ENCODE peak calls at places on chromosomes 11 and 22, in four cellular contexts. One of them, this sample, is unnamed.

GRCh38 chr22:29096736-29097669 is 24.2 kb downstream of the KREMEN1 start:
- DNase-seq in astrocyte: no peak
- DNase-seq in PC-3: peak
- DNase-seq in WERI-Rb-1: no peak
- DNase-seq in this sample: no peak

GRCh38 chr22:46072030-46072881 is 78.1 kb upstream of the PPARA start:
- DNase-seq in astrocyte: no peak
- DNase-seq in PC-3: peak
- DNase-seq in WERI-Rb-1: peak
- DNase-seq in this sample: no peak

GRCh38 chr11:130612291-130612802 is 163.9 kb downstream of the ADAMTS15 start:
- DNase-seq in astrocyte: peak
- DNase-seq in PC-3: no peak
- DNase-seq in WERI-Rb-1: no peak
- DNase-seq in this sample: peak

GRCh38 chr11:127017482-127017881 is 16.9 kb upstream of the KIRREL3 start:
- DNase-seq in astrocyte: peak
- DNase-seq in PC-3: peak
- DNase-seq in WERI-Rb-1: peak
- DNase-seq in this sample: no peak

GRCh38 chr11:75562836-75563484 is 907 bp downstream of the SERPINH1 start:
- DNase-seq in astrocyte: peak
- DNase-seq in PC-3: peak
- DNase-seq in WERI-Rb-1: peak
- DNase-seq in this sample: no peak

GRCh38 chr11:22193348-22194051 is 615 bp downstream of the ANO5 start:
- DNase-seq in astrocyte: peak
- DNase-seq in PC-3: no peak
- DNase-seq in WERI-Rb-1: peak
- DNase-seq in this sample: no peak

GRCh38 chr22:19105867-19106802 is 16.1 kb downstream of the DGCR2 start:
- DNase-seq in astrocyte: no peak
- DNase-seq in PC-3: peak
- DNase-seq in WERI-Rb-1: no peak
- DNase-seq in this sample: no peak

GRCh38 chr11:75174781-75175370 is 24.0 kb downstream of the SLCO2B1 start:
- DNase-seq in astrocyte: peak
- DNase-seq in PC-3: no peak
- DNase-seq in WERI-Rb-1: no peak
- DNase-seq in this sample: no peak

GRCh38 chr11:110763249-110764011 is 51.2 kb upstream of the ARHGAP20 start:
- DNase-seq in astrocyte: peak
- DNase-seq in PC-3: no peak
- DNase-seq in WERI-Rb-1: no peak
- DNase-seq in this sample: peak

GRCh38 chr11:87851827-87852226 is 323.4 kb downstream of the RAB38 start:
- DNase-seq in astrocyte: no peak
- DNase-seq in PC-3: no peak
- DNase-seq in WERI-Rb-1: no peak
- DNase-seq in this sample: no peak

GRCh38 chr11:102280237-102280833 is 36.9 kb upstream of the BIRC3 start:
- DNase-seq in astrocyte: no peak
- DNase-seq in PC-3: no peak
- DNase-seq in WERI-Rb-1: no peak
- DNase-seq in this sample: no peak

GRCh38 chr11:18080451-18080850 is 25.4 kb downstream of the SAAL1 start:
- DNase-seq in astrocyte: no peak
- DNase-seq in PC-3: peak
- DNase-seq in WERI-Rb-1: no peak
- DNase-seq in this sample: no peak

GRCh38 chr22:23789638-23790037 is 2.9 kb downstream of the SMARCB1 start:
- DNase-seq in astrocyte: no peak
- DNase-seq in PC-3: no peak
- DNase-seq in WERI-Rb-1: no peak
- DNase-seq in this sample: no peak

GRCh38 chr11:118916842-118917388 is 8.8 kb downstream of the BCL9L start:
- DNase-seq in astrocyte: peak
- DNase-seq in PC-3: peak
- DNase-seq in WERI-Rb-1: no peak
- DNase-seq in this sample: peak

GRCh38 chr11:118918128-118918685 is 7.5 kb downstream of the BCL9L start:
- DNase-seq in astrocyte: peak
- DNase-seq in PC-3: peak
- DNase-seq in WERI-Rb-1: peak
- DNase-seq in this sample: peak

GRCh38 chr11:118915941-118916841 is 9.5 kb downstream of the BCL9L start:
- DNase-seq in astrocyte: no peak
- DNase-seq in PC-3: no peak
- DNase-seq in WERI-Rb-1: no peak
- DNase-seq in this sample: no peak

GRCh38 chr11:118918686-118919280 is 6.9 kb downstream of the BCL9L start:
- DNase-seq in astrocyte: peak
- DNase-seq in PC-3: no peak
- DNase-seq in WERI-Rb-1: no peak
- DNase-seq in this sample: no peak

GRCh38 chr11:118917488-118918127 is 8.1 kb downstream of the BCL9L start:
- DNase-seq in astrocyte: peak
- DNase-seq in PC-3: peak
- DNase-seq in WERI-Rb-1: no peak
- DNase-seq in this sample: peak
- H3K4me3 ChIP-seq in astrocyte: no peak
- H3K4me3 ChIP-seq in PC-3: peak
- H3K4me3 ChIP-seq in WERI-Rb-1: no peak
- H3K4me3 ChIP-seq in this sample: peak

GRCh38 chr11:62882811-62883496 is 2.3 kb downstream of the SLC3A2 start:
- DNase-seq in astrocyte: no peak
- DNase-seq in PC-3: no peak
- DNase-seq in WERI-Rb-1: no peak
- DNase-seq in this sample: no peak
- H3K4me3 ChIP-seq in astrocyte: peak
- H3K4me3 ChIP-seq in PC-3: peak
- H3K4me3 ChIP-seq in WERI-Rb-1: no peak
- H3K4me3 ChIP-seq in this sample: peak

DNA sequence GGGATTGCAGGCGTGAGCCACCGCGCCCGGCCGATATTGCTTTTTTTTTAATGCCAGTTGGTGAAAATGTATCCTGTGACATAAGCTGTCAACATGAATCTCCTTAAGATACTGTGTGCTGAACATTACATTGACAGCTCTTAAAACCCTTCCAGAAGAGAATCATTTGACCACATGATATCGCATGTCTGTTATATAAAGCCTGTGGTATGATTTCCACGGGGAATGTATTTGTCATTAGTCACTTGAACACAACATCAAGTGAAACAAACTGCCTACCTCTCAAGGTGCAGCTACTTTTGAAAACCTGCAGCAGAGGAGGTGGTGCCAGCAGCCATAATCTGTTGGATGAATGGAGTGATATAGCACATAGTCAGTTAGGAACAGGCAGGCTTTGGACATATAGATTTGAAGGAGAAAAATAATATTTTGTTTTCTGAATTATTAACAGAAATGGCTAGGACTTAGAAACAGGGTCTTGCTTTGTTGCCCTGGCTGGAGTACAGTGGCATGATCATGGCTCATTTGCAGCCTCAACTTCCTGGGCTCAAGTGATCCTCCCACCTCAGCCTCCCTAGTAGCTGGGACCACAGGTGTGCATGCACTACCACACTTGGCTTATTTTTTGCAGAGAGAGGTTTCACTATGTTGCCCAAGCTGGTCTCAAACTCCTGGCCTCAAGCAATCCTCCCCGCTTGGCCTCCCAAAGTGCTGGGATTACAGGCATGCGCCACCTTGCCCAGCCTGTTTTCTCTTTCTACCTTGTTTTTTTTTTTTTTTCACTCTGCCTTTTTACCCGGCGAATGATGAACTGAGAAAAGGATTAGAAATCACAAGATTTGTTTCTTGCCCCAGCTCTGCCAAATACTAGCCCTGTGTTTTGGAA is 67.3 kb downstream of the BCL2L13 start:
- DNase-seq in astrocyte: no peak
- DNase-seq in PC-3: peak
- DNase-seq in WERI-Rb-1: no peak
- DNase-seq in this sample: no peak
- H3K4me3 ChIP-seq in astrocyte: peak
- H3K4me3 ChIP-seq in PC-3: peak
- H3K4me3 ChIP-seq in WERI-Rb-1: no peak
- H3K4me3 ChIP-seq in this sample: peak

DNA sequence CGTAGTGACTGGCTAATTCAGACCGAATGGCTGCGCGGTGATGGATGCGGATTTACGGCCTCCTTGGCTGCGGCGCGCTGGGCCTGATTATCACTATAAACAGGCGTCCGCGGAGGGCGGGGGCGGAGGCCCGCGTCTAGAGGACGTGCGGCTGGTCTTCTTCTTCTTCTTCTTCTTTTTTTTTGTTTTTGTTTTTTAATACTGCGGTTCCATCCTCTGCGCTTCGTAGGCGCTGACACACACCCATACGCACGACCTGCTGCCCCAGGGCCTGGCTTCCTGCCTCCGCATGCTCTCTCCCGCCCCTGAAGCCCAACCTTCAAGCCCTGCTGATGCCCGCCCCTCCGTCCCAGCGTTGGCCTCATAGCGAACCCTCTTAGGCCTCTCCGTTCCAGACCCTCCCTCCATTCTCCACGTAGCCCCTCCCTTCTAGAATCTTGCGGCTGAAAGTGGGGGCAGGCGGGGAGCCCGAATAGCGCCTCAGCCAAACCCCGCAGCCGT is 2.7 kb upstream of the SLC6A5 start:
- DNase-seq in astrocyte: no peak
- DNase-seq in PC-3: no peak
- DNase-seq in WERI-Rb-1: no peak
- DNase-seq in this sample: no peak
- H3K4me3 ChIP-seq in astrocyte: no peak
- H3K4me3 ChIP-seq in PC-3: no peak
- H3K4me3 ChIP-seq in WERI-Rb-1: no peak
- H3K4me3 ChIP-seq in this sample: no peak

GRCh38 chr11:3838504-3838903 is 2.3 kb downstream of the RHOG start:
- DNase-seq in astrocyte: no peak
- DNase-seq in PC-3: no peak
- DNase-seq in WERI-Rb-1: no peak
- DNase-seq in this sample: no peak
- H3K4me3 ChIP-seq in astrocyte: no peak
- H3K4me3 ChIP-seq in PC-3: no peak
- H3K4me3 ChIP-seq in WERI-Rb-1: no peak
- H3K4me3 ChIP-seq in this sample: no peak

GRCh38 chr22:50260801-50261614 is 475 bp downstream of the MAPK12 start:
- DNase-seq in astrocyte: peak
- DNase-seq in PC-3: peak
- DNase-seq in WERI-Rb-1: peak
- DNase-seq in this sample: no peak
- H3K4me3 ChIP-seq in astrocyte: peak
- H3K4me3 ChIP-seq in PC-3: peak
- H3K4me3 ChIP-seq in WERI-Rb-1: peak
- H3K4me3 ChIP-seq in this sample: peak

GRCh38 chr11:76607431-76607830 is 63.1 kb downstream of the LRRC32 start:
- DNase-seq in astrocyte: no peak
- DNase-seq in PC-3: no peak
- DNase-seq in WERI-Rb-1: no peak
- DNase-seq in this sample: no peak

GRCh38 chr11:76612226-76612625 is 58.3 kb downstream of the LRRC32 start:
- DNase-seq in astrocyte: no peak
- DNase-seq in PC-3: no peak
- DNase-seq in WERI-Rb-1: no peak
- DNase-seq in this sample: no peak

GRCh38 chr11:76610871-76611475 is 59.6 kb downstream of the LRRC32 start:
- DNase-seq in astrocyte: no peak
- DNase-seq in PC-3: no peak
- DNase-seq in WERI-Rb-1: no peak
- DNase-seq in this sample: no peak

GRCh38 chr11:76610371-76610770 is 60.2 kb downstream of the LRRC32 start:
- DNase-seq in astrocyte: no peak
- DNase-seq in PC-3: no peak
- DNase-seq in WERI-Rb-1: no peak
- DNase-seq in this sample: no peak

DNA sequence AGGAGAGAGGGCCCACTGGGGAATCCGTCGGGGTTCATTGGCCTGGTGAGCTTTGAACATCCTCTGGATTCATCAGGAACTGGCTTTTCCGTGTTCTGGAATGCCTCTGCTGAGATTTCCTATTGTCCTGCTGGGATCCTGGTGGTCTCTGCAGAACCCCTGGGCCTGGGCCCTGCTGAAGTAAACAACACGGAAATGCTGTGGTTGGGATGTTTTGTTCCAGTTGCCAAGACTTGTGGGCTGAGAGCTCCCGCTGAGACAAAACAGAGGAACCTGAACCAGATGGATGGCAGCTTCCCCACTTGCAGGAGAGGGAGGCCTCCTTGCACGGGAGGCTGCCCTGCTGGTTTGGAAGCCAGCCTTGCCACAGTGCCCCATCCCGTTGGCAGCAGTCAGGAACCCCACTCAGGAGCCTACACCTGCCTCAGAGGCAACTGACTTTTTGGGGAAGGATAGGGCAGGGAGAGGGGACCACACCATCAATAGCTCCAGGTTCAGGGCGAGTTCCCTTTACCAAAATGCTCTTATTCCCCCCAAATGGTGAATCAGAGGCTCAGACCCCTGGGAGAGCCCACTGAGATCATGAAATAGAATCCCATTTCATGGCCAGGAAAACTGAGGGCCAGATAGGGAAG is 60.7 kb downstream of the LRRC32 start:
- DNase-seq in astrocyte: peak
- DNase-seq in PC-3: no peak
- DNase-seq in WERI-Rb-1: no peak
- DNase-seq in this sample: no peak
- H3K4me3 ChIP-seq in astrocyte: no peak
- H3K4me3 ChIP-seq in PC-3: no peak
- H3K4me3 ChIP-seq in WERI-Rb-1: no peak
- H3K4me3 ChIP-seq in this sample: no peak

GRCh38 chr11:43735931-43736330 is 55.4 kb downstream of the HSD17B12 start:
- DNase-seq in astrocyte: peak
- DNase-seq in PC-3: peak
- DNase-seq in WERI-Rb-1: no peak
- DNase-seq in this sample: no peak
- H3K4me3 ChIP-seq in astrocyte: no peak
- H3K4me3 ChIP-seq in PC-3: peak
- H3K4me3 ChIP-seq in WERI-Rb-1: no peak
- H3K4me3 ChIP-seq in this sample: no peak

GRCh38 chr11:71371674-71372069 is 76.5 kb downstream of the DHCR7 start:
- DNase-seq in astrocyte: no peak
- DNase-seq in PC-3: no peak
- DNase-seq in WERI-Rb-1: no peak
- DNase-seq in this sample: no peak

GRCh38 chr11:71370020-71370747 is 78.0 kb downstream of the DHCR7 start:
- DNase-seq in astrocyte: no peak
- DNase-seq in PC-3: no peak
- DNase-seq in WERI-Rb-1: no peak
- DNase-seq in this sample: no peak

GRCh38 chr11:71370895-71371673 is 77.1 kb downstream of the DHCR7 start:
- DNase-seq in astrocyte: no peak
- DNase-seq in PC-3: no peak
- DNase-seq in WERI-Rb-1: no peak
- DNase-seq in this sample: no peak

GRCh38 chr11:71373791-71374454 is 74.3 kb downstream of the DHCR7 start:
- DNase-seq in astrocyte: no peak
- DNase-seq in PC-3: no peak
- DNase-seq in WERI-Rb-1: no peak
- DNase-seq in this sample: no peak

GRCh38 chr11:71372693-71373657 is 75.2 kb downstream of the DHCR7 start:
- DNase-seq in astrocyte: no peak
- DNase-seq in PC-3: peak
- DNase-seq in WERI-Rb-1: no peak
- DNase-seq in this sample: peak
- H3K4me3 ChIP-seq in astrocyte: no peak
- H3K4me3 ChIP-seq in PC-3: no peak
- H3K4me3 ChIP-seq in WERI-Rb-1: no peak
- H3K4me3 ChIP-seq in this sample: no peak